ENCODE peak calls at places on chromosome 7, in ten cellular contexts. One of them, this sample, is unnamed.

GRCh38 chr7:75727881-75728592 is 10.7 kb downstream of the HIP1 start:
- DNase-seq in foreskin keratinocyte: peak
- DNase-seq in endothelial cell: no peak
- DNase-seq in omental fat pad: no peak
- DNase-seq in heart right ventricle: no peak
- DNase-seq in kidney: peak
- DNase-seq in upper lobe of left lung: peak
- DNase-seq in GM20000: no peak
- DNase-seq in breast epithelium: peak
- DNase-seq in glutamatergic neuron: no peak
- DNase-seq in this sample: no peak

GRCh38 chr7:139588632-139589031 is 65.1 kb downstream of the CLEC2L start:
- DNase-seq in foreskin keratinocyte: no peak
- DNase-seq in endothelial cell: no peak
- DNase-seq in omental fat pad: no peak
- DNase-seq in heart right ventricle: no peak
- DNase-seq in kidney: peak
- DNase-seq in upper lobe of left lung: no peak
- DNase-seq in GM20000: no peak
- DNase-seq in breast epithelium: no peak
- DNase-seq in glutamatergic neuron: no peak
- DNase-seq in this sample: no peak

GRCh38 chr7:140698477-140698876 is 2.0 kb downstream of the NDUFB2 start:
- DNase-seq in foreskin keratinocyte: no peak
- DNase-seq in endothelial cell: no peak
- DNase-seq in omental fat pad: no peak
- DNase-seq in heart right ventricle: no peak
- DNase-seq in kidney: no peak
- DNase-seq in upper lobe of left lung: no peak
- DNase-seq in GM20000: no peak
- DNase-seq in breast epithelium: no peak
- DNase-seq in glutamatergic neuron: no peak
- DNase-seq in this sample: no peak

GRCh38 chr7:26083113-26083512 is 68.9 kb upstream of the NFE2L3 start:
- DNase-seq in foreskin keratinocyte: peak
- DNase-seq in endothelial cell: no peak
- DNase-seq in omental fat pad: no peak
- DNase-seq in heart right ventricle: no peak
- DNase-seq in kidney: no peak
- DNase-seq in upper lobe of left lung: no peak
- DNase-seq in GM20000: no peak
- DNase-seq in breast epithelium: no peak
- DNase-seq in glutamatergic neuron: no peak
- DNase-seq in this sample: no peak

GRCh38 chr7:23456093-23456492 is 14.2 kb downstream of the IGF2BP3 start:
- DNase-seq in foreskin keratinocyte: no peak
- DNase-seq in endothelial cell: no peak
- DNase-seq in omental fat pad: no peak
- DNase-seq in heart right ventricle: no peak
- DNase-seq in kidney: no peak
- DNase-seq in upper lobe of left lung: no peak
- DNase-seq in GM20000: no peak
- DNase-seq in breast epithelium: no peak
- DNase-seq in glutamatergic neuron: no peak
- DNase-seq in this sample: no peak

GRCh38 chr7:42409296-42409695 is 172.3 kb upstream of the GLI3 start:
- DNase-seq in foreskin keratinocyte: no peak
- DNase-seq in endothelial cell: no peak
- DNase-seq in omental fat pad: no peak
- DNase-seq in heart right ventricle: no peak
- DNase-seq in kidney: no peak
- DNase-seq in upper lobe of left lung: no peak
- DNase-seq in GM20000: no peak
- DNase-seq in breast epithelium: no peak
- DNase-seq in glutamatergic neuron: no peak
- DNase-seq in this sample: no peak

GRCh38 chr7:47809387-47809786 is 138.9 kb downstream of the PKD1L1 start:
- DNase-seq in foreskin keratinocyte: no peak
- DNase-seq in endothelial cell: no peak
- DNase-seq in omental fat pad: no peak
- DNase-seq in heart right ventricle: no peak
- DNase-seq in kidney: no peak
- DNase-seq in upper lobe of left lung: no peak
- DNase-seq in GM20000: no peak
- DNase-seq in breast epithelium: peak
- DNase-seq in glutamatergic neuron: no peak
- DNase-seq in this sample: no peak

GRCh38 chr7:148684289-148684688 is 14.4 kb upstream of the CUL1 start:
- DNase-seq in foreskin keratinocyte: no peak
- DNase-seq in endothelial cell: no peak
- DNase-seq in omental fat pad: no peak
- DNase-seq in heart right ventricle: no peak
- DNase-seq in kidney: no peak
- DNase-seq in upper lobe of left lung: peak
- DNase-seq in GM20000: no peak
- DNase-seq in breast epithelium: no peak
- DNase-seq in glutamatergic neuron: no peak
- DNase-seq in this sample: no peak

GRCh38 chr7:11709240-11709639 is 122.8 kb downstream of the THSD7A start:
- DNase-seq in foreskin keratinocyte: peak
- DNase-seq in endothelial cell: no peak
- DNase-seq in omental fat pad: no peak
- DNase-seq in heart right ventricle: no peak
- DNase-seq in kidney: no peak
- DNase-seq in upper lobe of left lung: no peak
- DNase-seq in GM20000: no peak
- DNase-seq in breast epithelium: no peak
- DNase-seq in glutamatergic neuron: no peak
- DNase-seq in this sample: no peak

GRCh38 chr7:93719546-93719945 is 145.0 kb upstream of the CALCR start:
- DNase-seq in foreskin keratinocyte: peak
- DNase-seq in endothelial cell: no peak
- DNase-seq in omental fat pad: no peak
- DNase-seq in heart right ventricle: no peak
- DNase-seq in kidney: no peak
- DNase-seq in upper lobe of left lung: no peak
- DNase-seq in GM20000: no peak
- DNase-seq in breast epithelium: no peak
- DNase-seq in glutamatergic neuron: no peak
- DNase-seq in this sample: no peak

GRCh38 chr7:28298870-28299484 is 113.3 kb upstream of the CREB5 start:
- DNase-seq in foreskin keratinocyte: peak
- DNase-seq in endothelial cell: peak
- DNase-seq in omental fat pad: no peak
- DNase-seq in heart right ventricle: peak
- DNase-seq in kidney: no peak
- DNase-seq in upper lobe of left lung: no peak
- DNase-seq in GM20000: no peak
- DNase-seq in breast epithelium: no peak
- DNase-seq in glutamatergic neuron: peak
- DNase-seq in this sample: no peak

GRCh38 chr7:84200859-84201258 is 6.3 kb upstream of the SEMA3A start:
- DNase-seq in foreskin keratinocyte: peak
- DNase-seq in endothelial cell: no peak
- DNase-seq in omental fat pad: no peak
- DNase-seq in heart right ventricle: no peak
- DNase-seq in kidney: no peak
- DNase-seq in upper lobe of left lung: no peak
- DNase-seq in GM20000: no peak
- DNase-seq in breast epithelium: no peak
- DNase-seq in glutamatergic neuron: no peak
- DNase-seq in this sample: no peak

GRCh38 chr7:142006577-142006976 is 10.9 kb downstream of the MGAM start:
- DNase-seq in foreskin keratinocyte: no peak
- DNase-seq in endothelial cell: no peak
- DNase-seq in omental fat pad: no peak
- DNase-seq in heart right ventricle: no peak
- DNase-seq in kidney: no peak
- DNase-seq in upper lobe of left lung: no peak
- DNase-seq in GM20000: no peak
- DNase-seq in breast epithelium: no peak
- DNase-seq in glutamatergic neuron: no peak
- DNase-seq in this sample: no peak

DNA sequence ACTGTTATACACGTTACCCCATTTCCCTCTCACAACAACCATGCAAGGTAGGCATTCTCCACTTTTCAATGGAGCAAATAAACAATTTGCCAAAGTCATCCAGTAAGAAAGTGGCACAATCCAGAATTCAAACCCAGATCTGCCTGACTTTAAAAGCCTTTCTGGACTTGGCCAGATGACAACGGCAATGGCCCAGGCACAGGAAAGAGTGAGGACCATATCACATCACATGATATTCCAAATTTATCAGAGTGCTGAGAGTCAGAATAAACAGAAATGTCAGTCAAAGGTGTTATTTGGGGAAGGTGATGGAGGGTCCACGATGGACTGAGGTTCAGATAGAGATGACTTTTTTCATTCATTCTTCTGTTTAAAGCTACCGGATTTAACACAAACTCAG is 48.0 kb downstream of the CALD1 start:
- DNase-seq in foreskin keratinocyte: no peak
- DNase-seq in endothelial cell: no peak
- DNase-seq in omental fat pad: no peak
- DNase-seq in heart right ventricle: peak
- DNase-seq in kidney: no peak
- DNase-seq in upper lobe of left lung: no peak
- DNase-seq in GM20000: no peak
- DNase-seq in breast epithelium: no peak
- DNase-seq in glutamatergic neuron: no peak
- DNase-seq in this sample: no peak
- TF ChIP-seq CTCF in foreskin keratinocyte: no peak
- TF ChIP-seq CTCF in endothelial cell: no peak
- TF ChIP-seq CTCF in omental fat pad: no peak
- TF ChIP-seq CTCF in heart right ventricle: no peak
- TF ChIP-seq CTCF in kidney: no peak
- TF ChIP-seq CTCF in upper lobe of left lung: no peak
- TF ChIP-seq CTCF in GM20000: no peak
- TF ChIP-seq CTCF in breast epithelium: no peak
- TF ChIP-seq CTCF in glutamatergic neuron: no peak
- TF ChIP-seq CTCF in this sample: no peak

DNA sequence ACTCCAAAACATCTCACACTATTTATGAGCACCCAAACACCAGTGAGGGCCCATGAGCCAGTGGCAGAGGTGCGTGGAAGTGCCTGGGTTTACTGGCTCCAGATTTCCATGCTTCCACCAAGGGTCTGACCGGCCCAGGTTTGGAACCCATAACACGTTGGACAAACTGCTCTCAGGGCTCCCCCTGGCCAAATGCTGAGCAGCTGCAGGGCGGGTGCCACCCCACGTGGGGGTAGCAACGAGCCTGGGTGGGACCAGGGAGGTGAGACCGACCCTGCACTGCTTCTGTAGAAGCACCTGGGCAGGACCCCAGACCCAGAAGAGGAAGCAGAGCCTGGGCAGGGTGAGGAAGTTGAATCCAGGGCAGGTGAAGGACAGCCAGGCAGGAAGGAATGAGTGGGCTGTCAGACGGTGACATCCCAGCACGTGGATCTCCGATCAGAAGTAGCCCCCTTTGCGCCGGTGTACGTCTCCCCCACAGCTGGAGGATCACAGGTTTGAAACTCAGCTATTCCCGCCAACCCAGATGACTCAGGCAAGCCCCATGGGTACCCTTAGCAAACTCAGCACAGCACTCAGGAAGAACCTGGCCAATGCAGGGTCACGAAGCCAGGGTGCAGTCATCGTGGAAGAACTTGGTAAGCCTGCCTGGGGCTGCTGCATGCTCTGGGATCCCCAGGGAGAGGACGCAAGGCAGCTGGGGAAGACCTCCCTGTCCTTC is 100.4 kb upstream of the DDC start:
- DNase-seq in foreskin keratinocyte: no peak
- DNase-seq in endothelial cell: no peak
- DNase-seq in omental fat pad: no peak
- DNase-seq in heart right ventricle: no peak
- DNase-seq in kidney: no peak
- DNase-seq in upper lobe of left lung: peak
- DNase-seq in GM20000: no peak
- DNase-seq in breast epithelium: no peak
- DNase-seq in glutamatergic neuron: no peak
- DNase-seq in this sample: no peak
- TF ChIP-seq CTCF in foreskin keratinocyte: no peak
- TF ChIP-seq CTCF in endothelial cell: no peak
- TF ChIP-seq CTCF in omental fat pad: no peak
- TF ChIP-seq CTCF in heart right ventricle: no peak
- TF ChIP-seq CTCF in kidney: no peak
- TF ChIP-seq CTCF in upper lobe of left lung: no peak
- TF ChIP-seq CTCF in GM20000: no peak
- TF ChIP-seq CTCF in breast epithelium: no peak
- TF ChIP-seq CTCF in glutamatergic neuron: no peak
- TF ChIP-seq CTCF in this sample: no peak

DNA sequence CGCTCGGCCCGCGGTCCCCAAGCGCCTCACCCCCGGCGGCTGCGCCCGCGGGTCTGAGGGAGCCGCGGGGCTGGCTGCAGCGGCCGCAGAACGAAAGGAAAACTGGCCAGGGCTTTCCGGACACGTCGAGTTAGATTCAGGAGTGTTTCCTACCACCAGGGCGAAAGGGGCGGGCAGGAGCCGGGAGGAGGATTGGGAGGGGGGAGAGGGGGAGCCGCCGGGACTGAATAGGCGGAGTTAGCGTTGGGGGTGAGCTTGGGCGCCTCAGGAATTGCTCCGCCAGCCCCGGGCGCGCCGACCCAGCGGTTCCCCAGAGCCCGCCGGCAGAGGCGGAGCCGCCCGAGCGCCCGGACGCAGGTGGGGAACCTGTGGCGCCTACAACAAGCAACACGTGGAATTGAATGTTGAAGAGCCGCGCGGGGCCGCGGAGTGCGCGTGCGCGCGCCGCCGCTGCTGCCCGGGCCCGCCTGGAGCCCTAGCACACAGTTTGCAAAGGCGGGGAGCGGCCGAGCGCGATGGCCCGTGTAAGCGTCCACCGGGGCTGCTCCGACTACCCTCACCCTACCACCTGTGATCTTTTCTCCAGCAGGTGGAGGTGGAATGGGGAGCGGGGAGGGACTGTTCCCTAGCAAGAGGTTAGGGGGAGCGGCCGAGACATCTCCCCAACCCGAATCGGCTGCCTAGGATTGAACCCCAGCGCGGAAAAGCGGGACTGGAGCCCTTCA is at the start of gene CADPS2:
- DNase-seq in foreskin keratinocyte: peak
- DNase-seq in endothelial cell: peak
- DNase-seq in omental fat pad: peak
- DNase-seq in heart right ventricle: peak
- DNase-seq in kidney: peak
- DNase-seq in upper lobe of left lung: peak
- DNase-seq in GM20000: peak
- DNase-seq in breast epithelium: peak
- DNase-seq in glutamatergic neuron: peak
- DNase-seq in this sample: no peak
- TF ChIP-seq CTCF in foreskin keratinocyte: no peak
- TF ChIP-seq CTCF in endothelial cell: no peak
- TF ChIP-seq CTCF in omental fat pad: no peak
- TF ChIP-seq CTCF in heart right ventricle: peak
- TF ChIP-seq CTCF in kidney: peak
- TF ChIP-seq CTCF in upper lobe of left lung: peak
- TF ChIP-seq CTCF in GM20000: no peak
- TF ChIP-seq CTCF in breast epithelium: peak
- TF ChIP-seq CTCF in glutamatergic neuron: no peak
- TF ChIP-seq CTCF in this sample: no peak

GRCh38 chr7:118590107-118590506 is 365.6 kb downstream of the ANKRD7 start:
- DNase-seq in foreskin keratinocyte: peak
- DNase-seq in endothelial cell: peak
- DNase-seq in omental fat pad: no peak
- DNase-seq in heart right ventricle: no peak
- DNase-seq in kidney: no peak
- DNase-seq in upper lobe of left lung: no peak
- DNase-seq in GM20000: no peak
- DNase-seq in breast epithelium: no peak
- DNase-seq in glutamatergic neuron: peak
- DNase-seq in this sample: no peak
- TF ChIP-seq CTCF in foreskin keratinocyte: peak
- TF ChIP-seq CTCF in endothelial cell: peak
- TF ChIP-seq CTCF in omental fat pad: no peak
- TF ChIP-seq CTCF in heart right ventricle: no peak
- TF ChIP-seq CTCF in kidney: no peak
- TF ChIP-seq CTCF in upper lobe of left lung: no peak
- TF ChIP-seq CTCF in GM20000: peak
- TF ChIP-seq CTCF in breast epithelium: no peak
- TF ChIP-seq CTCF in glutamatergic neuron: peak
- TF ChIP-seq CTCF in this sample: no peak

This sample was measured in activated B cell treated with CpG ODN at 0.5 μM for 24 hours.